ENCODE peak calls at places on chromosome 16, in four cellular contexts. Y is stimulated activated CD8-positive, alpha-beta memory T cell treated with anti-CD3 and anti-CD28 coated beads, Interleukin-7, amount 100 ng/mL, for 1 hour; N is naive thymus-derived CD8-positive, alpha-beta T cell; D is hepatic stellate cell. O is an unnamed sample.

GRCh38 chr16:31465788-31466370 is 6.1 kb upstream of the TGFB1I1 start:
- DNase-seq in Y (no peak), N (no peak), D (no peak), O (no peak)

GRCh38 chr16:62254847-62255246 is 218.6 kb upstream of the CDH8 start:
- DNase-seq in D (no peak), N (no peak), Y (no peak), O (no peak)

GRCh38 chr16:11405331-11406176 is 60.3 kb downstream of the RMI2 start:
- DNase-seq in D (peak), N (no peak), Y (peak), O (peak)

GRCh38 chr16:85615014-85615851 is 2.1 kb downstream of the GSE1 start:
- DNase-seq in N (peak), D (no peak), Y (peak), O (no peak)

GRCh38 chr16:64339052-64339770 is 782.7 kb downstream of the CDH11 start:
- DNase-seq in Y (no peak), D (peak), N (no peak), O (no peak)

GRCh38 chr16:51359141-51359960 is 208.3 kb upstream of the SALL1 start:
- DNase-seq in D (no peak), N (no peak), Y (no peak), O (no peak)

GRCh38 chr16:64459821-64460220 is 662.0 kb downstream of the CDH11 start:
- DNase-seq in Y (no peak), D (no peak), N (no peak), O (no peak)

GRCh38 chr16:5366126-5366525 is 268.5 kb upstream of the EEF2KMT start:
- DNase-seq in D (no peak), Y (no peak), N (no peak), O (no peak)

GRCh38 chr16:64893386-64893785 is 228.5 kb downstream of the CDH11 start:
- DNase-seq in N (no peak), Y (no peak), D (no peak), O (no peak)

GRCh38 chr16:1913327-1914083 is 4.7 kb downstream of the HS3ST6 start:
- DNase-seq in N (no peak), Y (no peak), D (no peak), O (no peak)

GRCh38 chr16:12869681-12870427 is 31.5 kb upstream of the SHISA9 start:
- DNase-seq in Y (no peak), N (no peak), D (no peak), O (no peak)

GRCh38 chr16:50400967-50401348 is 32.2 kb upstream of the BRD7 start:
- DNase-seq in Y (no peak), N (no peak), D (no peak), O (no peak)

GRCh38 chr16:27097671-27098275 is 31.0 kb downstream of the C16orf82 start:
- DNase-seq in D (no peak), N (no peak), Y (no peak), O (no peak)

GRCh38 chr16:66440271-66440802 is 13.2 kb downstream of the BEAN1 start:
- DNase-seq in N (no peak), Y (no peak), D (no peak), O (no peak)

GRCh38 chr16:856811-857210 is 56.3 kb upstream of the GNG13 start:
- DNase-seq in Y (no peak), D (no peak), N (no peak), O (no peak)

GRCh38 chr16:12287796-12288536 is 311.4 kb downstream of the SNX29 start:
- DNase-seq in D (no peak), Y (no peak), N (no peak), O (no peak)

GRCh38 chr16:20114356-20114755 is 40.7 kb upstream of the GPR139 start:
- DNase-seq in Y (no peak), N (no peak), D (no peak), O (peak)

GRCh38 chr16:17275076-17275732 is 195.6 kb downstream of the XYLT1 start:
- DNase-seq in N (no peak), Y (no peak), D (no peak), O (no peak)

GRCh38 chr16:75931043-75931442 is 204.8 kb upstream of the CPHXL start:
- DNase-seq in D (no peak), Y (no peak), N (no peak), O (no peak)